ENCODE peak calls at places on chromosomes 6 and 20, in ten cellular contexts. H is neural progenitor cell; C is activated CD8-positive, alpha-beta T cell treated with anti-CD3 and anti-CD28 coated beads for 36 hours; Z is stimulated activated CD4-positive, alpha-beta T cell treated with anti-CD3 and anti-CD28 coated beads, Interleukin-15, amount 100 ng/mL, for 24 hours; P is fibroblast of mammary gland; F is body of pancreas; B is endothelial cell of umbilical vein; X is NAMALWA; T is PC-3; V is lung microvascular endothelial cell. Y is an unnamed sample.

GRCh38 chr6:123619156-123619555 is 17.6 kb downstream of the TRDN start:
- DNase-seq in V (no peak), B (no peak), P (no peak), F (no peak), H (no peak), C (no peak), Z (no peak), T (no peak), X (no peak), Y (no peak)

GRCh38 chr6:4466260-4466659 is 309.9 kb upstream of the CDYL start:
- DNase-seq in P (no peak), H (no peak), Z (no peak), C (no peak), F (no peak), X (no peak), T (peak; percentile 82), V (peak; percentile 10), B (peak; percentile 76), Y (no peak)

GRCh38 chr6:122025104-122025503 is 374.3 kb upstream of the HSF2 start:
- DNase-seq in V (no peak), T (no peak), Z (no peak), F (no peak), C (no peak), P (no peak), H (no peak), B (no peak), X (no peak), Y (no peak)

GRCh38 chr6:145267076-145267867 is 468.0 kb downstream of the EPM2A start:
- DNase-seq in F (no peak), H (no peak), B (no peak), Z (no peak), X (no peak), T (peak; percentile 60), P (peak; percentile 16), V (peak; percentile 10), C (no peak), Y (no peak)

GRCh38 chr20:31716818-31717477 is 5.7 kb downstream of the BCL2L1 start:
- DNase-seq in T (no peak), F (no peak), Z (peak; percentile 44), H (no peak), B (no peak), X (no peak), C (no peak), V (no peak), P (no peak), Y (no peak)

GRCh38 chr6:43120938-43121913 is 45.1 kb downstream of the PTK7 start:
- DNase-seq in C (no peak), B (no peak), H (peak; percentile 42), F (peak; percentile 29), V (no peak), Z (no peak), P (peak; percentile 99), T (peak; percentile 86), X (no peak), Y (no peak)

GRCh38 chr6:71080793-71081192 is 123.9 kb upstream of the B3GAT2 start:
- DNase-seq in H (no peak), F (no peak), V (no peak), C (no peak), P (peak; percentile 90), B (no peak), T (no peak), X (no peak), Z (no peak), Y (no peak)

GRCh38 chr6:38728203-38728602 is 13.1 kb downstream of the DNAH8 start:
- DNase-seq in B (no peak), X (no peak), P (no peak), F (no peak), C (no peak), Z (no peak), T (no peak), H (no peak), V (no peak), Y (no peak)

GRCh38 chr20:19416627-19417026 is 204.2 kb downstream of the SLC24A3 start:
- DNase-seq in P (no peak), F (no peak), C (no peak), T (no peak), H (no peak), Z (no peak), X (no peak), V (no peak), B (no peak), Y (no peak)

GRCh38 chr20:53524589-53525311 is 68.9 kb downstream of the ZNF217 start:
- DNase-seq in P (no peak), V (no peak), H (peak; percentile 9), T (no peak), B (no peak), Z (no peak), F (no peak), C (no peak), X (no peak), Y (no peak)

GRCh38 chr6:170294813-170295518 is 4.1 kb upstream of the DLL1 start:
- DNase-seq in T (no peak), F (no peak), P (no peak), H (no peak), B (no peak), Z (no peak), C (peak; percentile 20), X (no peak), V (no peak), Y (no peak)

GRCh38 chr20:32885201-32885600 is 26.5 kb downstream of the EFCAB8 start:
- DNase-seq in H (no peak), B (no peak), T (no peak), Z (no peak), P (no peak), V (no peak), F (no peak), C (no peak), X (no peak), Y (no peak)

GRCh38 chr6:109332748-109333147 is 49.5 kb downstream of the CD164 start:
- DNase-seq in B (no peak), T (no peak), P (no peak), Z (no peak), H (no peak), F (no peak), X (no peak), V (no peak), C (no peak), Y (no peak)

GRCh38 chr20:63036266-63036665 is 29.5 kb upstream of the BHLHE23 start:
- DNase-seq in Z (no peak), P (no peak), X (no peak), B (no peak), V (no peak), F (no peak), C (no peak), T (no peak), H (no peak), Y (no peak)

GRCh38 chr6:75171151-75171550 is 34.7 kb downstream of the COL12A1 start:
- DNase-seq in B (peak; percentile 86), T (no peak), Z (no peak), H (no peak), X (no peak), P (no peak), V (peak; percentile 88), F (no peak), C (no peak), Y (no peak)

GRCh38 chr20:5784735-5785134 is 34.5 kb downstream of the SHLD1 start:
- DNase-seq in B (no peak), C (no peak), H (no peak), F (peak; percentile 76), V (no peak), P (no peak), T (peak; percentile 31), X (no peak), Z (no peak), Y (no peak)

GRCh38 chr6:40898073-40898472 is 140.9 kb downstream of the UNC5CL start:
- DNase-seq in X (no peak), H (no peak), C (no peak), B (no peak), Z (no peak), T (no peak), V (no peak), P (no peak), F (no peak), Y (no peak)

GRCh38 chr6:38018755-38019165 is 199.2 kb downstream of the ZFAND3 start:
- DNase-seq in X (no peak), T (no peak), B (no peak), H (no peak), V (no peak), P (no peak), F (no peak), Z (no peak), C (peak; percentile 12), Y (no peak)

GRCh38 chr6:72760130-72760793 is 138.4 kb downstream of the KCNQ5 start:
- DNase-seq in X (no peak), Z (no peak), P (no peak), V (peak; percentile 90), C (no peak), T (no peak), B (peak; percentile 21), H (no peak), F (peak; percentile 25), Y (no peak)